ENCODE peak calls at places on chromosomes 7 and 10, in eight cellular contexts. J, O, R, S, M, U, X and K are unnamed samples.

GRCh38 chr10:113770346-113770745 is 18.9 kb downstream of the PLEKHS1 start:
- DNase-seq in R (no peak), S (no peak), J (no peak), U (no peak), O (no peak), M (no peak), X (no peak), K (no peak)

GRCh38 chr7:30838008-30838407 is 66.8 kb downstream of the MINDY4 start:
- DNase-seq in S (no peak), M (no peak), O (no peak), X (no peak), U (no peak), R (no peak), J (no peak), K (no peak)

GRCh38 chr7:122248472-122248871 is 56.1 kb downstream of the FEZF1 start:
- DNase-seq in U (no peak), J (no peak), M (no peak), X (no peak), R (no peak), O (no peak), S (no peak), K (no peak)

GRCh38 chr7:156892086-156892800 is 740 bp downstream of the LMBR1 start:
- DNase-seq in U (peak; percentile 25), M (peak; percentile 73), R (peak; percentile 75), J (no peak), X (no peak), S (peak; percentile 95), O (peak; percentile 63), K (no peak)

GRCh38 chr10:14200645-14201534 is 129.8 kb downstream of the FRMD4A start:
- DNase-seq in S (no peak), O (peak; percentile 18), M (no peak), X (no peak), R (no peak), J (no peak), U (no peak), K (no peak)

GRCh38 chr7:50857804-50858203 is 75.1 kb upstream of the GRB10 start:
- DNase-seq in R (no peak), U (no peak), S (no peak), J (no peak), M (no peak), O (no peak), X (no peak), K (no peak)

GRCh38 chr7:155868955-155869783 is 56.9 kb upstream of the SHH start:
- DNase-seq in X (no peak), J (no peak), O (no peak), M (no peak), R (no peak), U (no peak), S (no peak), K (no peak)

GRCh38 chr10:125263551-125263950 is 103.2 kb upstream of the CTBP2 start:
- DNase-seq in R (no peak), X (no peak), O (peak; percentile 69), S (no peak), M (no peak), U (no peak), J (peak; percentile 56), K (no peak)

GRCh38 chr10:115093776-115094361 is 704 bp downstream of the ATRNL1 start:
- DNase-seq in O (peak; percentile 11), M (peak; percentile 19), J (no peak), U (no peak), S (peak; percentile 73), R (peak; percentile 48), X (no peak), K (no peak)

GRCh38 chr10:96613565-96613964 is 26.8 kb upstream of the TM9SF3 start:
- DNase-seq in R (no peak), J (no peak), M (no peak), U (no peak), X (no peak), S (no peak), O (no peak), K (no peak)

GRCh38 chr10:28463676-28464395 is 69.1 kb upstream of the WAC start:
- DNase-seq in O (no peak), X (no peak), S (no peak), J (no peak), R (no peak), U (peak; percentile 70), M (no peak), K (no peak)

GRCh38 chr7:129644634-129645230 is 33.2 kb downstream of the NRF1 start:
- DNase-seq in O (peak; percentile 55), M (no peak), X (peak; percentile 62), R (no peak), J (peak; percentile 39), S (no peak), U (no peak), K (peak; percentile 9)

GRCh38 chr7:28408105-28408973 is 4.0 kb upstream of the CREB5 start:
- DNase-seq in J (no peak), O (no peak), S (peak; percentile 57), R (peak; percentile 88), X (no peak), U (no peak), M (peak; percentile 67), K (peak; percentile 64)

GRCh38 chr7:150716368-150716767 is at the start of gene GIMAP1:
- DNase-seq in M (peak; percentile 76), J (no peak), X (no peak), R (peak; percentile 51), U (no peak), S (no peak), O (no peak), K (no peak)

GRCh38 chr7:150715738-150716137 is 675 bp upstream of the GIMAP1 start:
- DNase-seq in O (no peak), X (no peak), U (no peak), R (no peak), M (no peak), S (no peak), J (no peak), K (no peak)

GRCh38 chr7:150715293-150715692 is 1.1 kb upstream of the GIMAP1 start:
- DNase-seq in M (no peak), S (no peak), J (no peak), O (no peak), U (no peak), R (no peak), X (no peak), K (no peak)

GRCh38 chr7:150717821-150718420 is 1.5 kb downstream of the GIMAP1 start:
- DNase-seq in O (no peak), R (no peak), U (no peak), J (no peak), M (no peak), S (no peak), X (no peak), K (no peak)

DNA sequence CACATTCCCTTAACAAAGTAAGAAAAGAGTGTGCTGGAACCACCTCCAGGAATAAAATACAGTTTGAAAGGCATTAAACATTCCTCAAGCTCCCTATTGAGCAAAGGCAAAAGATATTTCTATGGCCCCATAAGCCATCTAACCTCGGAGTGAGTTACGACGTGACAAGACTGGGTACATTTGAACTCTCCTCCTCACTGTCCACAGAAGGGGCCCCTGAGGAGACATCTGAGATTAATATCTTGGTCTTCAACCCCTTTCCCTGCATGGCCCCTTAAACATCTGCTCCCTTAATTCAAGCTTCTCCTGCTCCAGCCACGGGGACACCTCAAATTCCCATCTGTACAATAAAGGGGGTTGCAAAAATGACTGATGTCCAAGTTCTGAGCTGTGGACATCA is 526 bp downstream of the GIMAP1 start:
- DNase-seq in M (no peak), R (no peak), O (no peak), S (no peak), J (no peak), X (no peak), U (no peak), K (no peak)
- H3K4me3 ChIP-seq in M (peak overlapping the region; percentile 67), R (peak overlapping the region; percentile 60), O (no peak overlapping the region), S (peak overlapping the region; percentile 44), J (no peak overlapping the region), X (no peak overlapping the region), U (peak overlapping the region; percentile 16), K (no peak overlapping the region)

GRCh38 chr7:2405601-2406345 is 2.4 kb downstream of the CHST12 start:
- DNase-seq in J (no peak), O (no peak), X (no peak), M (no peak), S (peak; percentile 43), R (no peak), U (no peak), K (no peak)
- H3K4me3 ChIP-seq in J (no peak overlapping the region), O (no peak overlapping the region), X (no peak overlapping the region), M (no peak overlapping the region), S (no peak overlapping the region), R (no peak overlapping the region), U (no peak overlapping the region), K (no peak overlapping the region)

DNA sequence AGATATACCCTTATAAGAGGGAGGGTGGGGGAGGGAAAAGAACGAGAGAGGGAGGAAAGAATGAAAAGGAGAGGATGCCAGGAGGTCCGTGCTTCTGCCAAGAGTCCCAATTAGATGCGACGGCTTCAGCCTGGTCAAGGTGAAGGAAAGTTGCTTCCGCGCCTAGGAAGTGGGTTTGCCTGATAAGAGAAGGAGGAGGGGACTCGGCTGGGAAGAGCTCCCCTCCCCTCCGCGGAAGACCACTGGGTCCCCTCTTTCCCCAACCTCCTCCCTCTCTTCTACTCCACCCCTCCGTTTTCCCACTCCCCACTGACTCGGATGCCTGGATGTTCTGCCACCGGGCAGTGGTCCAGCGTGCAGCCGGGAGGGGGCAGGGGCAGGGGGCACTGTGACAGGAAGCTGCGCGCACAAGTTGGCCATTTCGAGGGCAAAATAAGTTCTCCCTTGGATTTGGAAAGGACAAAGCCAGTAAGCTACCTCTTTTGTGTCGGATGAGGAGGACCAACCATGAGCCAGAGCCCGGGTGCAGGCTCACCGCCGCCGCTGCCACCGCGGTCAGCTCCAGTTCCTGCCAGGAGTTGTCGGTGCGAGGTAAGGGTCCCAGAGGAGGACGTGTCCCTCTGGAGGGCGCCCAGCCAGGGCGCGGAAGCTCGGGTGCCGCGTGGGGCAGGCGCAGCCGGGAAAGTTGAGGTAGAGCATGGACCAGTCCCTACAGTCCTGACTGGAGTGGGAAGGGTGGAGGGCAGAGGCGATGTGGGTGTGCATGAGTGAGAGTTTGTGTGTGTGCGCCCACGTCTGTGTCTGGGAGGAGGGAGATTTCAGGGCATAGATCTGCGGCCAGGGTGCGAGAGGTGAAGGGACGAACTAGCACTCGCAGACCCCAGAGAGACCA is 819 bp downstream of the GRM3 start:
- DNase-seq in X (no peak), O (no peak), J (no peak), M (no peak), S (peak; percentile 82), U (no peak), R (no peak), K (no peak)
- H3K4me3 ChIP-seq in X (peak overlapping the region; percentile 36), O (no peak overlapping the region), J (peak overlapping the region; percentile 14), M (peak overlapping the region; percentile 38), S (peak overlapping the region; percentile 2), U (no peak overlapping the region), R (peak overlapping the region; percentile 44), K (no peak overlapping the region)

GRCh38 chr10:120387326-120387725 is 69.7 kb upstream of the PLPP4 start:
- DNase-seq in U (no peak), J (no peak), S (no peak), O (no peak), X (peak; percentile 57), R (no peak), M (no peak), K (peak; percentile 19)
- H3K4me3 ChIP-seq in U (no peak overlapping the region), J (no peak overlapping the region), S (no peak overlapping the region), O (no peak overlapping the region), X (no peak overlapping the region), R (no peak overlapping the region), M (no peak overlapping the region), K (no peak overlapping the region)

DNA sequence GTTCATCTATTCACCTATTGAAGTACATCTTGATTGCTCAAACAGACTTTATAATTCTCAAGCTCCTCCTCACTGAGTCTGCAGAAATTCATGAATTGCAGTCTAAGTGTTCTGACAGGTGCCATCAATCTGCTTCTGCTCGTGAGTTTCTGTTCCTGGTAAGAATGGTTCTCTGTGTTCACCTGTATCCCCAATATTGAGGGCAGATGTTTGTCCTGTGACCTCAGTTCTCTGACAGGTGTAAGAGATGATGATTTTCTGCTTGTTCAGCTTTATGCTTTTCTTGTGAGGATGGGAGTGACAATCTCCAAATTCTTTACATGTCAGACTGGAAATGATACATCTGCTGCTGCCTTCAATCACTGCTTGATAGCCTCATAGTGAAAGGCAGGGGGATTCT is 736.9 kb upstream of the COBL start:
- DNase-seq in J (no peak), S (no peak), X (no peak), R (no peak), U (no peak), O (no peak), M (no peak), K (no peak)
- H3K4me3 ChIP-seq in J (no peak overlapping the region), S (no peak overlapping the region), X (no peak overlapping the region), R (no peak overlapping the region), U (no peak overlapping the region), O (no peak overlapping the region), M (no peak overlapping the region), K (no peak overlapping the region)